ENCODE peak calls at places on chromosomes 3 and 15, in four cellular contexts. Z is M059J, H is HT1080, T is amygdala. R is an unnamed sample.

GRCh38 chr15:71136159-71137137 is 21.2 kb downstream of the THSD4 start:
- DNase-seq in Z (peak; percentile 95), H (peak; percentile 94), T (no peak), R (peak; percentile 92)

GRCh38 chr3:187968883-187969580 is 184.9 kb upstream of the LPP start:
- DNase-seq in Z (peak; percentile 49), H (no peak), T (no peak), R (peak; percentile 76)

GRCh38 chr3:123286308-123287023 is 84.7 kb downstream of the SEC22A start:
- DNase-seq in Z (peak; percentile 71), H (peak; percentile 65), T (no peak), R (peak; percentile 81)

GRCh38 chr15:31200735-31201151 is 99.2 kb upstream of the TRPM1 start:
- DNase-seq in Z (peak; percentile 60), H (peak; percentile 54), T (no peak), R (peak; percentile 54)

GRCh38 chr3:160260587-160261270 is 35.5 kb downstream of the C3orf80 start:
- DNase-seq in Z (no peak), H (no peak), T (no peak), R (no peak)

GRCh38 chr3:32186097-32186496 is 52.4 kb upstream of the CMTM8 start:
- DNase-seq in Z (no peak), H (no peak), T (no peak), R (no peak)

GRCh38 chr15:69031013-69032001 is 16.8 kb downstream of the NOX5 start:
- DNase-seq in Z (peak; percentile 60), H (no peak), T (no peak), R (no peak)

GRCh38 chr15:88717342-88718017 is 78.7 kb downstream of the ISG20 start:
- DNase-seq in Z (no peak), H (no peak), T (no peak), R (no peak)

GRCh38 chr3:44048949-44049348 is 192.7 kb upstream of the TOPAZ1 start:
- DNase-seq in Z (no peak), H (no peak), T (no peak), R (no peak)

GRCh38 chr15:74815961-74816360 is 3.3 kb downstream of the LMAN1L start:
- DNase-seq in Z (no peak), H (no peak), T (no peak), R (no peak)

GRCh38 chr15:34182942-34183341 is 27.0 kb downstream of the KATNBL1 start:
- DNase-seq in Z (no peak), H (no peak), T (no peak), R (no peak)

GRCh38 chr3:64612082-64612860 is 75.5 kb downstream of the ADAMTS9 start:
- DNase-seq in Z (no peak), H (no peak), T (no peak), R (no peak)

GRCh38 chr3:195394700-195395099 is 48.1 kb downstream of the ACAP2 start:
- DNase-seq in Z (peak; percentile 11), H (no peak), T (no peak), R (no peak)

R was measured in ELR.